ENCODE peak calls at places on chromosomes 4 and X, in seven cellular contexts. K, A, G, W, Z, Y and X are unnamed samples.

GRCh38 chrX:118718737-118719136 is 8.7 kb upstream of the IL13RA1 start:
- DNase-seq in K (no peak), A (no peak), G (no peak), W (no peak), Z (no peak), Y (no peak), X (no peak)

GRCh38 chrX:115894087-115894486 is 276.5 kb upstream of the AGTR2 start:
- DNase-seq in K (no peak), A (no peak), G (peak; percentile 33), W (no peak), Z (peak; percentile 31), Y (peak; percentile 77), X (peak; percentile 13)

GRCh38 chr4:112765317-112765989 is 128.5 kb downstream of the LARP7 start:
- DNase-seq in K (no peak), A (no peak), G (peak; percentile 18), W (no peak), Z (no peak), Y (peak; percentile 17), X (peak; percentile 41)

GRCh38 chrX:15349046-15349445 is 13.7 kb upstream of the PIGA start:
- DNase-seq in K (peak; percentile 41), A (peak; percentile 19), G (peak; percentile 73), W (peak; percentile 48), Z (peak; percentile 13), Y (peak; percentile 89), X (peak; percentile 83)

GRCh38 chrX:69237228-69237627 is 72.0 kb upstream of the PJA1 start:
- DNase-seq in K (no peak), A (no peak), G (no peak), W (no peak), Z (no peak), Y (no peak), X (no peak)

GRCh38 chr4:5142726-5143125 is 91.4 kb downstream of the STK32B start:
- DNase-seq in K (peak; percentile 52), A (no peak), G (peak; percentile 66), W (no peak), Z (peak; percentile 21), Y (peak; percentile 75), X (peak; percentile 70)

GRCh38 chr4:85747871-85748491 is 273.0 kb downstream of the ARHGAP24 start:
- DNase-seq in K (peak; percentile 18), A (no peak), G (peak; percentile 83), W (peak; percentile 9), Z (peak; percentile 15), Y (peak; percentile 93), X (peak; percentile 92)

GRCh38 chr4:22482250-22483127 is 33.4 kb downstream of the ADGRA3 start:
- DNase-seq in K (no peak), A (no peak), G (no peak), W (no peak), Z (no peak), Y (no peak), X (peak; percentile 58)

GRCh38 chr4:20839957-20840356 is 139.7 kb downstream of the PACRGL start:
- DNase-seq in K (no peak), A (no peak), G (peak; percentile 53), W (no peak), Z (no peak), Y (peak; percentile 77), X (peak; percentile 89)

GRCh38 chrX:50801135-50801534 is 12.9 kb downstream of the SHROOM4 start:
- DNase-seq in K (no peak), A (no peak), G (no peak), W (no peak), Z (no peak), Y (no peak), X (peak; percentile 32)

GRCh38 chr4:23934223-23934622 is 44.4 kb upstream of the PPARGC1A start:
- DNase-seq in K (no peak), A (no peak), G (no peak), W (no peak), Z (no peak), Y (no peak), X (no peak)

GRCh38 chr4:37674446-37674845 is 11.7 kb downstream of the RELL1 start:
- DNase-seq in K (no peak), A (no peak), G (no peak), W (no peak), Z (no peak), Y (no peak), X (no peak)

GRCh38 chrX:64205441-64205734 is at the start of gene AMER1:
- DNase-seq in K (no peak), A (no peak), G (no peak), W (no peak), Z (peak; percentile 58), Y (no peak), X (no peak)

GRCh38 chr4:100981447-100982204 is 365.7 kb downstream of the PPP3CA start:
- DNase-seq in K (no peak), A (no peak), G (peak; percentile 20), W (no peak), Z (no peak), Y (peak; percentile 83), X (peak; percentile 61)

GRCh38 chr4:42627887-42628646 is 28.8 kb downstream of the ATP8A1 start:
- DNase-seq in K (no peak), A (peak; percentile 83), G (no peak), W (no peak), Z (peak; percentile 53), Y (peak; percentile 67), X (no peak)

GRCh38 chr4:185847352-185848078 is 35.5 kb upstream of the SORBS2 start:
- DNase-seq in K (no peak), A (no peak), G (peak; percentile 73), W (no peak), Z (no peak), Y (peak; percentile 74), X (peak; percentile 72)

DNA sequence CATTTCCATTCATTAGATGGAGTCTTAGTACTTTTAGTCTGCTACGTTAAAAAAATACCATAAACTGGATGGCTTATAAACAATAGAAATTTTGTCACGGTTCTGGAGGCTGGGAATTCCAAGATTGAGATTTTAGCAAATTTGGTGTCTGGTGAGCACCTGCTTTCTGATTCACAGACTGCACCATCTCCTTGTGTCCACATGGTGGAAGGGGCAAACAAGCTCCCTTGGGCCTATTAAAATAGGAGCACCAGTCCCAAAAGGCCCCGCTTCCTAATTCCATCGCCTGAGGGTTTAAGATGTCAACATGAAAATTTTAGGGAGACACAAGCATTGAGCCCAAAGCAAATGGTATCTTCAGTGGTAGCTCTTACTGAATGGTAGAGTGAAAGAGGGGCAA is 120.5 kb upstream of the MAP9 start:
- DNase-seq in K (no peak), A (no peak), G (no peak), W (no peak), Z (no peak), Y (no peak), X (no peak)
- TF ChIP-seq CTCF in K (no peak), A (no peak), G (no peak), W (no peak), Z (no peak), Y (no peak), X (peak; percentile 8)

DNA sequence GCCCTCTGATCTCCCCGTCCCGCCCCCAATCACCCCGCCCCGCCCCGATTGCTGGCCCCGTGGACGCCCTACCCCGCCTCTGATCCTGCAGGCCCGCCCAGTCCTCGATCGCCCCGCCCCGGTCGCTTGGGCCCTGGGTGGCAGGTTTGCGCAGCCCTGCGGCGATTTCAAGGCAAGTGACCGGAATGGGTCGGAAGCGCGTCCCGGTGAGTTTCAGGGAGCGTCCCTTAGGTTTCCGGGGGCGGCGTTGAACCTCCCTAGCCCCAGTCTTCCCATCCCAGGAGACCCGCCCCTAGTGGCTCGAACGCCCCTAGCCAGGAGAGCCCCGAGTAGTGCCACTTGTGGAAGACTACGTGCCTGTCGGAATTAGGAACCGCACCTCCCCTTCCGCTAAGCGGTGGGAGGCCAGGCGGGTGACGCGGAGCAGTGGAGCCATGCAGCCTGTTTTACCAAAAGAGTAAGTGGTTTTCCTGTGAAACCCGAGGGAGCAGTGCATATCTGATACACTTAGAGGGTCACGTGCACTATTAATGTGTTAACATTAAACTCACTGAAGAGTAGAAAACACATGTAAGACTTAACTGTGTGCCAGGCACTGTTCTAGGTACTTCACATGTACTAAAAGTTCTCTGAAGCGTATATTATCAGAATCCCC is 350 bp upstream of the TEC start:
- DNase-seq in K (peak; percentile 88), A (peak; percentile 97), G (peak; percentile 51), W (peak; percentile 64), Z (peak; percentile 97), Y (peak; percentile 44), X (peak; percentile 94)
- TF ChIP-seq CTCF in K (no peak), A (no peak), G (no peak), W (peak; percentile 47), Z (no peak), Y (peak; percentile 46), X (peak; percentile 28)

GRCh38 chr4:114615435-114615834 is 16.8 kb downstream of the UGT8 start:
- DNase-seq in K (no peak), A (no peak), G (no peak), W (no peak), Z (no peak), Y (no peak), X (no peak)
- TF ChIP-seq CTCF in K (no peak), A (no peak), G (no peak), W (no peak), Z (no peak), Y (no peak), X (no peak)

DNA sequence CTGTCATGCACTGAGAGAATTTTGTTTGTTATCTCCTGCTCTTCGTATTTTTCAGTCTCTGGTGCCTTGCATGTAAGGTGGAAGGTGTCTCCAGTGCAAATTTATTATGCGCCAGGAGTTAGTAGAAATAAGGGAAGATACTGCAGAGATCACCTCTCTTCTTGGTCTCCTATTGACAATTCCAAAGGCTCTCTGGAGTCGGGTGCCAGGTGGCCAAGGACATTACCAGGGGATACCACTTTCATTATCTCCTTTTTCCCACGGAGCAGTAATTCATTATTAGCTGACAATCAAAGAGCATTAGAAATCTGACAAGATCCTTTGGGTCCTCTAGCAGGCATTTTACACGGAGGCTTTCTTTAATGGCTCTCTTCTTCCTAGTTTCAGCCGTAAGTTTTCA is 26.0 kb downstream of the ADD1 start:
- DNase-seq in K (no peak), A (no peak), G (no peak), W (no peak), Z (no peak), Y (no peak), X (no peak)
- TF ChIP-seq CTCF in K (no peak), A (no peak), G (no peak), W (no peak), Z (no peak), Y (no peak), X (no peak)

DNA sequence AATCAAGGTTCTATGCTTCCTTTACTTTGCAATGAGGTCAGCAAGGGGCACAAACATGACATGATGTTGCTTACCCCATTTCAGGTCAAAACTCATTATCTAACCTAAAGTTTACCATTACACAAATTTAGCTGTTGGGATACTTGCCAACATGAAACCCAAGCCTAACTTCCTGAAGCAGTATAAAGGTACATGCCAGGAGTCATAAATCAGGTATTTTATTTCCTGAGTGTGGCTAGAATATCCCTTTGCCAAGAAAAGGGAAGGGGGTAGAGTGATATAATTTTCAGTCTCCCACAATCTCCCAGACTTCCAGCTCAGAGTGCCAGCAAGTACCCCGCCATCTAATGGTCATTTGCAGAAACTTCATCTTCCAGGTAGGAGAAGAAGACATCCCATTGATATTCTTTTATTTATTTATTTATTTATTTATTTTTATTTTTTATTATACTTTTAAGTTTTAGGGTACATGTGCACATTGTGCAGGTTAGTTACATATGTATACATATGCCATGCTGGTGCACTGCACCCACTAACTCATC is 136.6 kb downstream of the NEXMIF start:
- DNase-seq in K (no peak), A (no peak), G (no peak), W (no peak), Z (no peak), Y (no peak), X (no peak)
- TF ChIP-seq CTCF in K (no peak), A (no peak), G (no peak), W (peak; percentile 29), Z (no peak), Y (no peak), X (no peak)

GRCh38 chrX:46805270-46805669 is 31.6 kb upstream of the RP2 start:
- DNase-seq in K (no peak), A (no peak), G (no peak), W (no peak), Z (no peak), Y (peak; percentile 2), X (no peak)

GRCh38 chrX:46803140-46803539 is 33.7 kb upstream of the RP2 start:
- DNase-seq in K (no peak), A (no peak), G (no peak), W (no peak), Z (no peak), Y (peak; percentile 5), X (no peak)
- TF ChIP-seq CTCF in K (no peak), A (no peak), G (peak; percentile 25), W (no peak), Z (no peak), Y (peak; percentile 26), X (peak; percentile 15)